ENCODE peak calls at places on chromosomes 16 and 17, in four cellular contexts. A is pancreas, G is ascending aorta, U is A549. N is an unnamed sample. For H3K4me1, the result is how much of the 10 kb centered on the place peaks cover.

GRCh38 chr17:27968206-27968732 is 74.2 kb upstream of the NLK start:
- DNase-seq in G (no peak), A (peak), U (no peak), N (peak)

GRCh38 chr16:12767897-12768296 is 35.8 kb downstream of the CPPED1 start:
- DNase-seq in G (no peak), U (no peak), A (no peak), N (no peak)

GRCh38 chr17:17990282-17990681 is 17.6 kb downstream of the DRC3 start:
- DNase-seq in U (peak), G (no peak), A (no peak), N (no peak)

GRCh38 chr16:85235988-85236831 is 123.9 kb upstream of the CIBAR2 start:
- DNase-seq in G (no peak), A (no peak), U (no peak), N (peak)

GRCh38 chr17:76433693-76434092 is 19.3 kb downstream of the UBE2O start:
- DNase-seq in G (no peak), U (no peak), A (no peak), N (no peak)

GRCh38 chr17:61805399-61805798 is 57.9 kb downstream of the BRIP1 start:
- DNase-seq in U (no peak), A (no peak), G (no peak), N (no peak)

GRCh38 chr16:3020604-3021448 is 658 bp downstream of the TNFRSF12A start:
- DNase-seq in U (peak), G (peak), A (peak), N (peak)

GRCh38 chr16:4675864-4676786 is 17.2 kb upstream of the NUDT16L1 start:
- DNase-seq in U (no peak), G (no peak), A (no peak), N (no peak)

GRCh38 chr17:3260600-3260999 is 37.6 kb downstream of the OR3A1 start:
- DNase-seq in G (no peak), U (no peak), A (no peak), N (no peak)

GRCh38 chr16:73846292-73846849 is 450.2 kb upstream of the PSMD7 start:
- DNase-seq in U (no peak), A (no peak), G (no peak), N (no peak)

GRCh38 chr16:3503513-3503912 is 2.7 kb downstream of the CLUAP1 start:
- DNase-seq in U (no peak), A (no peak), G (no peak), N (no peak)

GRCh38 chr16:14303182-14303618 is 232.1 kb downstream of the MRTFB start:
- DNase-seq in G (no peak), U (no peak), A (no peak), N (no peak)

DNA sequence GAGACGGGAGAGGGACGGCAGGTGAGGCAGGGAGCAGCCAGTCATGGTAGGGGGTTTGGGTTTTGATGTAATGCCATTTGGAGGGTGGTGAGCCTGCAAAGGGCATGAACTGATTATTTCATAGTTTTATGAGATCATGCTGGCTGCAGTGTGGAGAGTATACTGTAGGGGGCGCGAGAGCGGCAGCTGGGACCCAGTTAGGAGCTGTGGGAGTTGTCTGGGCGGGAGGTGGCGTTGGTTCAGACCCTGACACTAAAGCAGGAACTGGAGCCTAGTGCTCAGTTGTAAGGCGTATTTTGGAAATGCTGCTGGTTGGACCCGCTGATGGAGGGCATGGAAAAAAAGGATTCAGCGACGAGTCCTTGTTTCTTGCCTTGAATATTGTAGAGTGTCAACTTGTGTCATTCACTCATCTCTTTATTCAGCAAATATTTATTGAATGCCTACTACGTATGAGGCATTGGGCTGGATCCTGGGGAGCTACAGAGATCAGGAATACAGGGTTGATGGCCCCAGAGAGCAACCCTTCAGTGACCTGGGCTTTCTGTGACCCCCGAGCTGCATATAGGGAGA is 23.7 kb upstream of the KDM8 start:
- DNase-seq in G (peak), A (peak), U (peak), N (peak)
- H3K4me1 ChIP-seq in G (under half), A (under half), U (under half), N (under half)

GRCh38 chr17:49035470-49036269 is 38.5 kb downstream of the IGF2BP1 start:
- DNase-seq in U (peak), G (no peak), A (peak), N (peak)
- H3K4me3 ChIP-seq in U (no peak), G (peak), A (no peak), N (no peak)

GRCh38 chr17:65058615-65059014 is 2.1 kb upstream of the GNA13 start:
- DNase-seq in U (no peak), G (no peak), A (no peak), N (no peak)
- H3K4me1 ChIP-seq in U (under half), G (under half), A (under half), N (under half)

GRCh38 chr16:29809031-29809747 is 2.8 kb upstream of the PRRT2 start:
- DNase-seq in G (no peak), U (no peak), A (no peak), N (no peak)
- H3K4me3 ChIP-seq in G (peak), U (no peak), A (no peak), N (no peak)

DNA sequence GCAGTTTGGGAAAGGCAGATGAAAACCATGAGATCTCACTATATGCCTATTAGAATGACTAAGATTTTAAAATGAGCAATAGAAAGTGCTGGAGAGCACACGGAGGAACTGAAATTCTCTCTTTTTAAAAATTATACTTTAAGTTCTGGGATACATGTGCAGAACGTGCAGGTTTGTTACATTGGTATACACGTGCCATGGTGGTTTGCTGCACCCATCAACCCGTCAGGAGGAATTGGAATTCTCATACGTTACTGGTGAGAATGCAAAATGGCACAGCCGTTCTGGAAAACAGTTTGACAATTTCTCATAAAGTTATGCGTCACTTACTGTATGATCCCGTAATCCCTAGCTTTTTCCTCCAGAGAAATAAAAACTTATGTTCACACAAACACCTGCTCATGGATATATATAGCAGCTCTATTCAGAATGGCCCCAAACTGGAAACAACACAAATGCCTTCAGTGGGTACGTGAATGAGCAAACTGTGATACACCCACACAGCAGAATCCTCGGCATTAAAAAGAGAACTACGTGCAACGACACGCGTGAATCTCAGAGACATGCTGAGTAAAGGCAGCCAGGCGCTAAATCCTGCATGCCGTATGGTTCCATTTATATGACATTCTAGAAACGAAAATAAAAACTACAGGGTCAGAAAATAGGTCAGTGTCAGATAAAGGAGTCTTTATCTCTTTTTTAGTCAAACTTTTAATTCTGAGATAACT is 11.8 kb downstream of the PIK3R6 start:
- DNase-seq in A (no peak), G (no peak), U (no peak), N (no peak)
- H3K4me1 ChIP-seq in A (under half), G (under half), U (under half), N (under half)

GRCh38 chr17:57946798-57947358 is 8.3 kb downstream of the CUEDC1 start:
- DNase-seq in G (no peak), A (peak), U (peak), N (peak)
- H3K4me3 ChIP-seq in G (peak), A (peak), U (peak), N (peak)

GRCh38 chr16:89413811-89414585 is 76.4 kb downstream of the ANKRD11 start:
- DNase-seq in G (no peak), U (no peak), A (no peak), N (no peak)

GRCh38 chr16:89410794-89411309 is 79.5 kb downstream of the ANKRD11 start:
- DNase-seq in A (peak), G (peak), U (no peak), N (peak)

GRCh38 chr16:89410322-89410721 is 80.0 kb downstream of the ANKRD11 start:
- DNase-seq in G (no peak), U (no peak), A (no peak), N (no peak)

GRCh38 chr16:89411335-89411850 is 79.0 kb downstream of the ANKRD11 start:
- DNase-seq in G (no peak), U (no peak), A (no peak), N (no peak)

DNA sequence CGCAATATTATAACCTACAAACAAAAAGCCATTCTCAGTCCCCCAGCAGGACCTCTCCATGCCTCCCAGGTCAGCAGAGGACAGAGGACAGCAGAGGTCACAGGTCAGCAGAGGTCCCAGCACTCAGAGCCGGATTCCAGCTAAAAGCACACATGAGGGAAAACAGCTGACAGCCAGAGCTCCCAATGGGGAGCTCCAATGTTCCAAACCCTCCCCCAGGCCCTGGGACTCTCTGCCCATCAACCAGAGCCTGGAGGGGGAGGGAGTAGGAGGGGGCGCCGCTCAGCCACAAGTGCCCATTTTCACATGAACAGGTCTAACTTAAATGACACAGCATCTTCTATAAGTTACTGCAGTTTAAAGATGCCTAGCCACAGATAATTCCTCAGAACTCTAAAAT is 77.5 kb downstream of the ANKRD11 start:
- DNase-seq in G (no peak), U (no peak), A (no peak), N (no peak)
- H3K4me1 ChIP-seq in G (under half), U (half or more), A (half or more), N (under half)

N was measured in thyroid gland.